ENCODE peak calls at places on chromosomes 13 and 19, in six cellular contexts. W, A, E, P, H and D are unnamed samples.

GRCh38 chr19:2554856-2555255 is 78.9 kb downstream of the GADD45B start:
- DNase-seq in H (no peak), E (no peak), P (no peak), A (no peak), W (no peak), D (no peak)

GRCh38 chr19:51607077-51607476 is 23.1 kb downstream of the SIGLEC5 start:
- DNase-seq in P (no peak), A (no peak), H (no peak), W (no peak), E (no peak), D (no peak)

GRCh38 chr19:29266603-29267002 is 53.7 kb upstream of the UQCRFS1 start:
- DNase-seq in H (no peak), E (no peak), A (no peak), W (no peak), P (no peak), D (no peak)

GRCh38 chr19:2613507-2614295 is 88.8 kb downstream of the GNG7 start:
- DNase-seq in H (no peak), W (no peak), A (peak), E (peak), P (peak), D (peak)

GRCh38 chr19:10604460-10604980 is 17.4 kb upstream of the AP1M2 start:
- DNase-seq in A (peak), H (peak), W (no peak), E (no peak), P (no peak), D (no peak)

GRCh38 chr13:49319555-49320350 is 72.0 kb downstream of the CDADC1 start:
- DNase-seq in W (no peak), E (no peak), P (no peak), H (no peak), A (no peak), D (no peak)

GRCh38 chr19:49150106-49150943 is 4.9 kb downstream of the HRC start:
- DNase-seq in A (peak), W (peak), E (peak), P (peak), H (peak), D (peak)

GRCh38 chr13:31310781-31311180 is 111.0 kb downstream of the B3GLCT start:
- DNase-seq in W (no peak), H (no peak), E (no peak), P (peak), A (no peak), D (no peak)

GRCh38 chr13:21478881-21479808 is 20.0 kb upstream of the ZDHHC20 start:
- DNase-seq in P (peak), W (peak), H (peak), A (peak), E (peak), D (peak)

GRCh38 chr19:30675086-30675485 is 302.9 kb downstream of the ZNF536 start:
- DNase-seq in P (no peak), A (no peak), E (no peak), H (no peak), W (no peak), D (no peak)

GRCh38 chr19:6460099-6460884 is 700 bp upstream of the SLC25A23 start:
- DNase-seq in E (peak), A (peak), W (peak), P (peak), H (peak), D (peak)

GRCh38 chr13:100668408-100668807 is 6.2 kb downstream of the TMTC4 start:
- DNase-seq in P (no peak), A (no peak), W (no peak), H (no peak), E (no peak), D (no peak)